ENCODE peak calls at places on chromosomes 4 and X, in ten cellular contexts. Q, Y, E, A, O, Z, L, S, F and C are unnamed samples.

GRCh38 chr4:145545538-145546224 is 64.0 kb downstream of the SMAD1 start:
- DNase-seq in A (peak; percentile 97), Y (peak; percentile 76), Q (peak; percentile 3), L (no peak), F (peak; percentile 98), Z (peak; percentile 96), E (no peak), O (peak; percentile 100), S (no peak), C (peak; percentile 61)

GRCh38 chr4:168558587-168558986 is 61.7 kb downstream of the PALLD start:
- DNase-seq in A (peak; percentile 78), O (peak; percentile 95), F (peak; percentile 60), Y (peak; percentile 30), E (no peak), S (no peak), Q (no peak), Z (no peak), L (no peak), C (no peak)

GRCh38 chrX:154595559-154595958 is 10.6 kb downstream of the CTAG1A start:
- DNase-seq in Y (no peak), O (no peak), F (no peak), E (no peak), A (peak; percentile 13), S (no peak), L (no peak), Z (no peak), Q (no peak), C (no peak)

GRCh38 chr4:108926058-108926457 is 163.2 kb upstream of the ETNPPL start:
- DNase-seq in Y (peak; percentile 58), O (no peak), Z (no peak), Q (no peak), F (peak; percentile 41), E (no peak), A (no peak), L (no peak), S (no peak), C (no peak)

GRCh38 chrX:42920752-42921151 is 142.8 kb upstream of the PPP1R2C start:
- DNase-seq in F (no peak), O (no peak), E (no peak), Z (peak; percentile 4), S (no peak), Q (no peak), A (no peak), L (no peak), Y (no peak), C (no peak)

GRCh38 chr4:105895609-105896460 is 564 bp downstream of the NPNT start:
- DNase-seq in O (no peak), Q (no peak), S (no peak), A (peak; percentile 35), E (peak; percentile 75), Z (no peak), F (no peak), L (peak; percentile 40), Y (peak; percentile 19), C (peak; percentile 60)

GRCh38 chrX:53290441-53291041 is 9.2 kb upstream of the IQSEC2 start:
- DNase-seq in O (no peak), Z (no peak), L (no peak), A (no peak), Y (no peak), Q (no peak), E (no peak), F (no peak), S (no peak), C (no peak)

GRCh38 chr4:16294455-16294854 is 68.2 kb upstream of the TAPT1 start:
- DNase-seq in Y (peak; percentile 84), Z (no peak), F (peak; percentile 52), O (no peak), E (no peak), Q (no peak), A (no peak), S (no peak), L (no peak), C (no peak)

GRCh38 chr4:65669008-65669971 is 999 bp downstream of the EPHA5 start:
- DNase-seq in E (peak; percentile 80), O (no peak), F (no peak), Q (no peak), S (no peak), Y (peak; percentile 11), L (peak; percentile 22), A (peak; percentile 25), Z (peak; percentile 1), C (no peak)

GRCh38 chr4:75555294-75556164 is at the start of gene ODAPH:
- DNase-seq in S (peak; percentile 42), F (peak; percentile 58), Y (peak; percentile 48), A (peak; percentile 76), Q (peak; percentile 36), L (no peak), E (peak; percentile 50), Z (no peak), O (no peak), C (no peak)

GRCh38 chr4:3174371-3175338 is 74.3 kb upstream of the MSANTD1 start:
- DNase-seq in Q (no peak), L (no peak), E (peak; percentile 40), S (no peak), O (no peak), A (no peak), Y (no peak), F (no peak), Z (no peak), C (no peak)

GRCh38 chr4:100519205-100519604 is 1.4 kb upstream of the EMCN start:
- DNase-seq in Y (no peak), F (no peak), Z (no peak), L (no peak), Q (no peak), E (no peak), S (no peak), O (no peak), A (no peak), C (no peak)

GRCh38 chr4:144154044-144154443 is 13.5 kb upstream of the GYPA start:
- DNase-seq in O (no peak), A (no peak), S (no peak), F (no peak), Z (no peak), E (no peak), L (no peak), Q (no peak), Y (no peak), C (no peak)

GRCh38 chr4:48190839-48191238 is 56.8 kb upstream of the TXK start:
- DNase-seq in E (no peak), O (no peak), F (no peak), Z (no peak), Y (no peak), A (no peak), L (no peak), Q (no peak), S (no peak), C (no peak)

DNA sequence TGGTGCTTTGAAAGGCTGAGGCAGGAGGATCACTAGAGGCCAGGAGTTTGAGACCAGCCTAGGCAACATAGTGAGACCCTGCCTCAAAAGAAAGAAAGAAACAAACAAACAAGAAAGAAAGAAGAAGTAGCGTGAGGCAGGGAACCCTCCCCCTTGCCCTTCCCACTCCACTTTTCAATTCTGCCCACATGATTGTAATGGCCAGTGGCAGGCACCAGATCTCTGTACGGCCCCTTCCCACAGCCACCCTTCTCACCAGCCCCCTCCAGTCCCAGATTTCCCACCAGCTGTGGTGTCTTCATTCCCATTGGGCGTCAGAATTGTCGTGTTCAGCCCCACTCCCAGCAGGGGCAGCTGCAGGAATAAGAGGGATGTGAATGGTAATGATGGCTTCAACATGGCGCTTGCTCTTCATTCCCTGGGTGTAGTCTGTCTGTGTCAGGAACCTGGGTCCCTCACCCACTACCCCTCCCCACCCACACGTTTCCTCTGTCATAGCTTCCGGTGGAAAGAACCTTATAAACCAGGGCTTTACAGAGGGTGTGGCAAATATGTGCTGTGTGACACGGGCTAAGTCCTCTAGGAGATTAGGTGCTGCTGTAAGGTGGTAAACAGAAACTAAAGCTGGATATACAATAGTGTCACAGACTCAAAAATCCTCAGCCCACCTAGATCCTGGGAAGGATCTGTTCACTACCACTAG is at the start of gene IL2RG:
- DNase-seq in E (no peak), A (peak; percentile 7), S (peak; percentile 87), L (no peak), O (no peak), Y (no peak), Z (no peak), Q (no peak), F (no peak), C (peak; percentile 70)
- H3K9ac ChIP-seq in E (no peak within 1 kb of the TSS), A (no peak within 1 kb of the TSS), S (peak within 1 kb of the TSS; percentile 73), L (no peak within 1 kb of the TSS), O (no peak within 1 kb of the TSS), Y (no peak within 1 kb of the TSS), Z (no peak within 1 kb of the TSS), Q (no peak within 1 kb of the TSS), F (no peak within 1 kb of the TSS), C (peak within 1 kb of the TSS; percentile 56)

GRCh38 chrX:41127476-41128192 is 42.4 kb downstream of the USP9X start:
- DNase-seq in A (no peak), O (no peak), E (no peak), L (no peak), Q (no peak), F (no peak), Z (no peak), S (no peak), Y (no peak), C (no peak)
- H3K36me3 ChIP-seq in A (peaks cover 10% of the 10 kb centered on the region), O (no peaks in the 10 kb centered on the region), E (peaks cover 46% of the 10 kb centered on the region), L (peaks cover 27% of the 10 kb centered on the region), Q (peaks cover 54% of the 10 kb centered on the region), F (peaks cover 10% of the 10 kb centered on the region), Z (no peaks in the 10 kb centered on the region), S (peaks cover 15% of the 10 kb centered on the region), Y (peaks cover 10% of the 10 kb centered on the region), C (no peaks in the 10 kb centered on the region)

GRCh38 chrX:103747199-103747598 is 29.4 kb upstream of the PLP1 start:
- DNase-seq in O (no peak), L (no peak), F (no peak), S (no peak), A (no peak), E (no peak), Y (no peak), Z (no peak), Q (no peak), C (no peak)

GRCh38 chrX:103741879-103742278 is 31.2 kb downstream of the TMEM31 start:
- DNase-seq in Z (no peak), A (no peak), Y (peak; percentile 40), O (no peak), F (no peak), S (no peak), L (no peak), Q (no peak), E (no peak), C (no peak)

DNA sequence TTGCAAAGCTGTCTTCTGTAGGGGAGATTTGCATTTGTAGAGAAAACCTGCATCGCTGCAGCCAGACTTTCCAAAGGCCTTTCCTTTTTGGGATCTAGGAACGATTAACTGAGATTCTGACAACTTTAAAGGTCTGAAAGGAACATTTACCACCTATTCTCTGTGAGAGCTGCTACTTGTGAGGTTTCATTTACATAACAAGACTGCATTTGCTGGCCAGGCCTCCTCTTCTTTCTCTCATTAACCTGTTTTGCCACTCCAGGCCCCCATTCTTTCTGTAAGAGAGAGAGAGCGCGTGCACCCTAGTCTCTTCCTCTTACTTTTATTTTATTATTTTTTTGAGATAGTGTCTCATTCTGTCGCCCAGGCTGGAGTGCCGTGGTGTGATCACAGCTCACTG is 31.6 kb downstream of the TMEM31 start:
- DNase-seq in O (no peak), Z (no peak), L (no peak), A (no peak), E (peak; percentile 81), S (no peak), Q (peak; percentile 88), Y (no peak), F (no peak), C (no peak)
- H3K9ac ChIP-seq in O (no peak overlapping the region), Z (no peak overlapping the region), L (no peak overlapping the region), A (no peak overlapping the region), E (no peak overlapping the region), S (no peak overlapping the region), Q (peak overlapping the region; percentile 80), Y (no peak overlapping the region), F (no peak overlapping the region), C (no peak overlapping the region)

GRCh38 chr4:1327526-1328266 is 19.3 kb upstream of the UVSSA start:
- DNase-seq in S (no peak), Y (no peak), A (no peak), L (no peak), F (no peak), O (no peak), E (no peak), Q (no peak), Z (no peak), C (no peak)
- H3K36me3 ChIP-seq in S (peaks cover 4% of the 10 kb centered on the region), Y (peaks cover 26% of the 10 kb centered on the region), A (peaks cover 7% of the 10 kb centered on the region), L (peaks cover 38% of the 10 kb centered on the region), F (peaks cover 72% of the 10 kb centered on the region), O (peaks cover 40% of the 10 kb centered on the region), E (peaks cover 22% of the 10 kb centered on the region), Q (peaks cover 96% of the 10 kb centered on the region), Z (peaks cover 33% of the 10 kb centered on the region), C (peaks cover 10% of the 10 kb centered on the region)